ENCODE peak calls at places on chromosomes 12 and 14, in ten cellular contexts. F, T, I, H, Q, M, L, D, B and G are unnamed samples.

GRCh38 chr12:81692008-81692407 is 67.1 kb downstream of the PPFIA2 start:
- DNase-seq in F (no peak), T (no peak), I (no peak), H (no peak), Q (no peak), M (no peak), L (no peak), D (no peak), B (no peak), G (no peak)

GRCh38 chr14:58501214-58501816 is 73.8 kb downstream of the KIAA0586 start:
- DNase-seq in F (no peak), T (no peak), I (peak; percentile 82), H (no peak), Q (peak; percentile 80), M (no peak), L (peak; percentile 80), D (peak; percentile 45), B (no peak), G (no peak)

GRCh38 chr12:95820096-95820703 is 29.6 kb upstream of the NTN4 start:
- DNase-seq in F (no peak), T (no peak), I (peak; percentile 84), H (no peak), Q (peak; percentile 66), M (no peak), L (peak; percentile 75), D (no peak), B (no peak), G (no peak)

GRCh38 chr12:104953323-104953722 is 4.8 kb downstream of the SLC41A2 start:
- DNase-seq in F (no peak), T (no peak), I (no peak), H (no peak), Q (no peak), M (no peak), L (peak; percentile 64), D (no peak), B (no peak), G (no peak)

GRCh38 chr12:43836455-43836989 is 641 bp downstream of the TMEM117 start:
- DNase-seq in F (no peak), T (no peak), I (peak; percentile 41), H (no peak), Q (peak; percentile 35), M (no peak), L (peak; percentile 36), D (no peak), B (no peak), G (no peak)

GRCh38 chr14:104795781-104796681 is 483 bp upstream of the AKT1 start:
- DNase-seq in F (no peak), T (no peak), I (peak; percentile 82), H (peak; percentile 74), Q (no peak), M (peak; percentile 60), L (no peak), D (no peak), B (no peak), G (peak; percentile 83)

GRCh38 chr12:63897931-63898330 is 53.4 kb downstream of the SRGAP1 start:
- DNase-seq in F (no peak), T (no peak), I (no peak), H (no peak), Q (no peak), M (no peak), L (no peak), D (no peak), B (no peak), G (no peak)

GRCh38 chr12:59620326-59620725 is 24.5 kb downstream of the SLC16A7 start:
- DNase-seq in F (no peak), T (no peak), I (no peak), H (no peak), Q (peak; percentile 21), M (no peak), L (no peak), D (no peak), B (no peak), G (no peak)

GRCh38 chr14:52422650-52423356 is 108.7 kb downstream of the PTGER2 start:
- DNase-seq in F (no peak), T (no peak), I (peak; percentile 75), H (no peak), Q (peak; percentile 34), M (no peak), L (no peak), D (no peak), B (no peak), G (no peak)

GRCh38 chr12:18752947-18753346 is 15.0 kb downstream of the CAPZA3 start:
- DNase-seq in F (peak; percentile 3), T (no peak), I (no peak), H (no peak), Q (no peak), M (no peak), L (no peak), D (no peak), B (no peak), G (no peak)

GRCh38 chr12:51183349-51183748 is 10.4 kb upstream of the TFCP2 start:
- DNase-seq in F (no peak), T (no peak), I (no peak), H (no peak), Q (no peak), M (no peak), L (no peak), D (no peak), B (no peak), G (no peak)

GRCh38 chr12:48388430-48388829 is 37.7 kb upstream of the ZNF641 start:
- DNase-seq in F (no peak), T (no peak), I (peak; percentile 18), H (no peak), Q (peak; percentile 57), M (no peak), L (no peak), D (no peak), B (no peak), G (no peak)

GRCh38 chr12:124094733-124095132 is 121.7 kb downstream of the ZNF664 start:
- DNase-seq in F (no peak), T (no peak), I (no peak), H (no peak), Q (no peak), M (no peak), L (peak; percentile 24), D (no peak), B (no peak), G (no peak)

GRCh38 chr14:77979666-77980351 is 179.9 kb downstream of the ADCK1 start:
- DNase-seq in F (no peak), T (no peak), I (no peak), H (no peak), Q (peak; percentile 64), M (no peak), L (peak; percentile 12), D (no peak), B (no peak), G (no peak)

GRCh38 chr14:101191882-101192660 is 288.5 kb upstream of the RTL1 start:
- DNase-seq in F (no peak), T (no peak), I (no peak), H (no peak), Q (no peak), M (no peak), L (no peak), D (no peak), B (peak; percentile 25), G (no peak)

GRCh38 chr12:119956047-119956446 is 33.0 kb upstream of the BICDL1 start:
- DNase-seq in F (no peak), T (no peak), I (no peak), H (no peak), Q (peak; percentile 6), M (no peak), L (peak; percentile 52), D (no peak), B (no peak), G (no peak)

GRCh38 chr14:96136361-96136760 is 68.3 kb upstream of the BDKRB2 start:
- DNase-seq in F (no peak), T (no peak), I (peak; percentile 44), H (no peak), Q (peak; percentile 62), M (no peak), L (peak; percentile 66), D (no peak), B (no peak), G (no peak)

GRCh38 chr12:71591601-71592000 is 72.0 kb downstream of the ZFC3H1 start:
- DNase-seq in F (peak; percentile 44), T (no peak), I (no peak), H (no peak), Q (no peak), M (no peak), L (no peak), D (no peak), B (no peak), G (no peak)

GRCh38 chr12:78470354-78471195 is 394.0 kb upstream of the SYT1 start:
- DNase-seq in F (no peak), T (no peak), I (peak; percentile 74), H (no peak), Q (peak; percentile 60), M (no peak), L (peak; percentile 64), D (peak; percentile 32), B (no peak), G (no peak)
- TF ChIP-seq CTCF in F (peak; percentile 60), T (no peak), I (peak; percentile 62), H (no peak), Q (peak; percentile 76), M (no peak), L (peak; percentile 67), D (peak; percentile 74), B (peak; percentile 19), G (peak; percentile 52)

DNA sequence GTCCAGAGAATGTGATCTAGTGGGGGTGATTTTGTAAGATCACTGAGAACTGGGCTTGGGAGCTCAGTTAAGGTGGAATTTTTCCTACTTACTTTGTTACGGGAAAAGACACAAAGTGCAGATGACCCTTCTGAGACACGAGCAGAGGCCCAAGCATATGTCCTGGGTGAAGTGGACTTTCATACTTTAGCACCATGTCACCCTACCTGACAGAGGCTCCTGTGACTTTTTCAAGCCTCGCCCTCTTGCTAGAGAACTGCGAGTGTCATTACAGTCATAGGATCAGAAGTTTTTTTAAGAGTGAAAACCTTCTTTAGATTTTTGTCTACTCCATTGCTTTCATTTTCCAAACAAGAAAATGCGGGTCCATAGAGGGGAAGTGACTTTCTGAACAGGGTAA is 56.1 kb downstream of the SLC17A8 start:
- DNase-seq in F (no peak), T (no peak), I (no peak), H (no peak), Q (no peak), M (no peak), L (no peak), D (no peak), B (no peak), G (no peak)
- H3K4me3 ChIP-seq in F (no peak overlapping the region), T (no peak overlapping the region), I (no peak overlapping the region), H (no peak overlapping the region), Q (no peak overlapping the region), M (no peak overlapping the region), L (no peak overlapping the region), D (no peak overlapping the region), B (no peak overlapping the region), G (no peak overlapping the region)

GRCh38 chr14:94548999-94549985 is 11.9 kb upstream of the SERPINA4 start:
- DNase-seq in F (peak; percentile 80), T (no peak), I (peak; percentile 68), H (no peak), Q (peak; percentile 49), M (peak; percentile 43), L (peak; percentile 62), D (peak; percentile 15), B (no peak), G (no peak)
- TF ChIP-seq CTCF in F (peak; percentile 90), T (peak; percentile 80), I (peak; percentile 72), H (peak; percentile 83), Q (peak; percentile 73), M (peak; percentile 60), L (peak; percentile 83), D (peak; percentile 92), B (peak; percentile 92), G (peak; percentile 92)

DNA sequence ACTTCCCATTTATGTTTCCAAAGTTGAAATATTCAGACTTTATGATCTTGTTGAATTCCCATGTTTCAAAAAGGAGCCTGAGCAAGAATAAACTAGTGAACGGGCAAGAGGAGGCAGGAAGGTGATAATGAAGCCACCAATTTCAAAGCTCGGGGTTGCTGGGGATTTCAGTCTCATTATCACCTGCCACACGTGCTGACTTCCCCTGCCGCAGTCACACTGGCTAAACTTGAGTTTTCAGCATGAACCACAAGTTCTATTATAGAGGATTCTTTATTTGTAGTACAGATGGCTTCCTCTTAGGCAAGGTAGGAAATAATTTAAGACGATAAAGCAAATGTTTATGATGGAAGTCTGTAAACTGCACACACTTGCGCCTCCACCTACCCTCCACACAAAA is 18.1 kb upstream of the DIABLO start:
- DNase-seq in F (no peak), T (no peak), I (no peak), H (no peak), Q (no peak), M (no peak), L (no peak), D (no peak), B (no peak), G (no peak)
- H3K4me3 ChIP-seq in F (no peak overlapping the region), T (no peak overlapping the region), I (no peak overlapping the region), H (no peak overlapping the region), Q (no peak overlapping the region), M (no peak overlapping the region), L (no peak overlapping the region), D (no peak overlapping the region), B (no peak overlapping the region), G (no peak overlapping the region)